ENCODE peak calls at places on chromosomes 3 and 15, in five cellular contexts. One of them, this sample, is unnamed.

GRCh38 chr3:40137586-40138295 is 171.8 kb upstream of the EIF1B start:
- DNase-seq in A549: no peak
- DNase-seq in body of pancreas: no peak
- DNase-seq in Peyer's patch: no peak
- DNase-seq in lower leg skin: no peak
- DNase-seq in this sample: no peak

GRCh38 chr3:17372811-17373210 is 369.6 kb downstream of the TBC1D5 start:
- DNase-seq in body of pancreas: no peak
- DNase-seq in A549: peak; percentile 11
- DNase-seq in Peyer's patch: no peak
- DNase-seq in lower leg skin: no peak
- DNase-seq in this sample: no peak

GRCh38 chr15:85587707-85588441 is 206.9 kb downstream of the KLHL25 start:
- DNase-seq in lower leg skin: no peak
- DNase-seq in Peyer's patch: no peak
- DNase-seq in A549: peak; percentile 58
- DNase-seq in body of pancreas: no peak
- DNase-seq in this sample: peak; percentile 26

GRCh38 chr3:134839422-134839821 is 44.4 kb downstream of the EPHB1 start:
- DNase-seq in Peyer's patch: no peak
- DNase-seq in A549: no peak
- DNase-seq in lower leg skin: no peak
- DNase-seq in body of pancreas: no peak
- DNase-seq in this sample: no peak

GRCh38 chr3:138307896-138308295 is 21.8 kb downstream of the NME9 start:
- DNase-seq in Peyer's patch: no peak
- DNase-seq in lower leg skin: no peak
- DNase-seq in A549: no peak
- DNase-seq in body of pancreas: no peak
- DNase-seq in this sample: no peak

GRCh38 chr15:86526938-86527735 is 447.5 kb downstream of the AGBL1 start:
- DNase-seq in lower leg skin: no peak
- DNase-seq in Peyer's patch: no peak
- DNase-seq in body of pancreas: no peak
- DNase-seq in A549: no peak
- DNase-seq in this sample: no peak

GRCh38 chr3:116179091-116179490 is 266.2 kb downstream of the LSAMP start:
- DNase-seq in A549: no peak
- DNase-seq in body of pancreas: no peak
- DNase-seq in Peyer's patch: no peak
- DNase-seq in lower leg skin: no peak
- DNase-seq in this sample: no peak

GRCh38 chr15:60006203-60006782 is 2.2 kb downstream of the FOXB1 start:
- DNase-seq in body of pancreas: peak; percentile 14
- DNase-seq in A549: no peak
- DNase-seq in lower leg skin: no peak
- DNase-seq in Peyer's patch: peak; percentile 57
- DNase-seq in this sample: peak; percentile 72

GRCh38 chr15:42066764-42067415 is 27.5 kb downstream of the PLA2G4D start:
- DNase-seq in lower leg skin: no peak
- DNase-seq in A549: no peak
- DNase-seq in body of pancreas: no peak
- DNase-seq in Peyer's patch: no peak
- DNase-seq in this sample: no peak

GRCh38 chr15:42731461-42731860 is 5.5 kb downstream of the CDAN1 start:
- DNase-seq in A549: no peak
- DNase-seq in lower leg skin: no peak
- DNase-seq in Peyer's patch: no peak
- DNase-seq in body of pancreas: no peak
- DNase-seq in this sample: no peak

GRCh38 chr3:37862219-37862711 is 585 bp downstream of the CTDSPL start:
- DNase-seq in lower leg skin: no peak
- DNase-seq in Peyer's patch: peak; percentile 71
- DNase-seq in body of pancreas: peak; percentile 38
- DNase-seq in A549: peak; percentile 38
- DNase-seq in this sample: peak; percentile 28

GRCh38 chr3:130276203-130276803 is 69.2 kb upstream of the COL6A5 start:
- DNase-seq in A549: peak; percentile 39
- DNase-seq in body of pancreas: peak; percentile 19
- DNase-seq in lower leg skin: no peak
- DNase-seq in Peyer's patch: no peak
- DNase-seq in this sample: peak; percentile 23

GRCh38 chr3:128351476-128352085 is 115.1 kb downstream of the DNAJB8 start:
- DNase-seq in Peyer's patch: peak; percentile 11
- DNase-seq in body of pancreas: peak; percentile 86
- DNase-seq in A549: no peak
- DNase-seq in lower leg skin: no peak
- DNase-seq in this sample: no peak

GRCh38 chr15:55960946-55961345 is 32.5 kb downstream of the NEDD4 start:
- DNase-seq in A549: no peak
- DNase-seq in body of pancreas: no peak
- DNase-seq in Peyer's patch: no peak
- DNase-seq in lower leg skin: no peak
- DNase-seq in this sample: no peak

GRCh38 chr3:151301787-151302186 is 14.8 kb downstream of the GPR87 start:
- DNase-seq in Peyer's patch: no peak
- DNase-seq in body of pancreas: no peak
- DNase-seq in A549: no peak
- DNase-seq in lower leg skin: no peak
- DNase-seq in this sample: peak; percentile 4

GRCh38 chr15:73757571-73757970 is 4.4 kb upstream of the INSYN1 start:
- DNase-seq in lower leg skin: no peak
- DNase-seq in A549: no peak
- DNase-seq in Peyer's patch: no peak
- DNase-seq in body of pancreas: no peak
- DNase-seq in this sample: no peak

GRCh38 chr3:36707623-36708409 is 56.5 kb downstream of the DCLK3 start:
- DNase-seq in Peyer's patch: no peak
- DNase-seq in lower leg skin: no peak
- DNase-seq in A549: peak; percentile 90
- DNase-seq in body of pancreas: no peak
- DNase-seq in this sample: peak; percentile 78

GRCh38 chr3:153161138-153161713 is 800 bp upstream of the RAP2B start:
- DNase-seq in lower leg skin: peak; percentile 97
- DNase-seq in body of pancreas: peak; percentile 98
- DNase-seq in A549: peak; percentile 100
- DNase-seq in Peyer's patch: peak; percentile 84
- DNase-seq in this sample: peak; percentile 92
- TF ChIP-seq POLR2A in lower leg skin: no peak
- TF ChIP-seq POLR2A in body of pancreas: peak; percentile 13
- TF ChIP-seq POLR2A in A549: peak; percentile 17
- TF ChIP-seq POLR2A in Peyer's patch: peak; percentile 52
- TF ChIP-seq POLR2A in this sample: peak; percentile 20

GRCh38 chr15:31326729-31327673 is at the start of gene KLF13:
- DNase-seq in Peyer's patch: peak; percentile 89
- DNase-seq in body of pancreas: peak; percentile 74
- DNase-seq in A549: peak; percentile 74
- DNase-seq in lower leg skin: no peak
- DNase-seq in this sample: peak; percentile 66
- TF ChIP-seq POLR2A in Peyer's patch: no peak
- TF ChIP-seq POLR2A in body of pancreas: peak; percentile 69
- TF ChIP-seq POLR2A in A549: peak; percentile 89
- TF ChIP-seq POLR2A in lower leg skin: no peak
- TF ChIP-seq POLR2A in this sample: peak; percentile 49

DNA sequence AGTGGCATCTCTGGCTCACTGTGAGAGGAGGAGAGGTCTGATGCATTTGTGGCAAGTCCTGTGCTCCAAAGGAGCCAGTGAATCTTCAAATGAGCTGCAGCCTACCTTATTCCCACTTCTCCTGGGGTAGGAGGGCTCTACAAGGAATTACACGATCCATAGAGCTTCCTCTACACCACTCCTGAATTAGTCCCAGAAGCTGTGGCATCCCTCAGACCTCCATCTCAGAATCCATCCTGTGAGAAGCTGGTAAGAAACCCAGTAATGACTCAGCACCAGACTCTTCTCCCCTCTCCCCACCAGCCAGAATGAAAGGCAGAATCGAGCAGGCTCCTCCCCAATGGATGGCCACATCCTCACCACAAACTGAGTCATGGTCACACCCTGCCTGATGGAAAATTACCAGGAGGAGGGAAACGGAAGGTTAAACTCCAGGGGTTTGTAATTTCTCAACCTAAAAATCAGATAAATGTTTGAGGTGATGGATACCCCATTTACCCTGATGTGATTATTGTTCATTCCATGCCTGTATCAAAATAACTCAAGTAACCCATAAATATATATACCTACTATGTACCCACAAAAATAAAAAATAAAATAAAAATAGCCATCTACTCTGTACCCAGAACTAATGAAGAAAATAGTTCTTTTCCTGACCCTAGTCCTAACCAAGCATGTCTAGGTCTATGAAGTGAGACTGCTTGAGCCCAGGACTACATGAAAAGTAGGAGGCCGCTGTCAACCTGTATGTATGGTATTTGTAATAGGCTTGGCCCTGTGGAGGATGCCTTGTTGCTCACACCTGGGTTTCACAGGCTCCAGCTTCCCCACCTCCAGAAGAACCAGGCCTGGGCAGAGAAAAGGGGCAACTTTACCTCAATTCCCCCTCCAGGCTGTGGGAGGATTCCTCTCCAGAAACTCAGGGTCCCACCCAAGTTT is 6.6 kb upstream of the PKM start:
- DNase-seq in A549: peak; percentile 97
- DNase-seq in lower leg skin: peak; percentile 88
- DNase-seq in body of pancreas: peak; percentile 67
- DNase-seq in Peyer's patch: no peak
- DNase-seq in this sample: peak; percentile 58
- TF ChIP-seq POLR2A in A549: peak; percentile 74
- TF ChIP-seq POLR2A in lower leg skin: no peak
- TF ChIP-seq POLR2A in body of pancreas: no peak
- TF ChIP-seq POLR2A in Peyer's patch: no peak
- TF ChIP-seq POLR2A in this sample: peak; percentile 60

GRCh38 chr3:49028298-49028672 is 913 bp downstream of the IMPDH2 start:
- DNase-seq in Peyer's patch: no peak
- DNase-seq in body of pancreas: no peak
- DNase-seq in lower leg skin: no peak
- DNase-seq in A549: no peak
- DNase-seq in this sample: no peak
- TF ChIP-seq POLR2A in Peyer's patch: no peak
- TF ChIP-seq POLR2A in body of pancreas: no peak
- TF ChIP-seq POLR2A in lower leg skin: no peak
- TF ChIP-seq POLR2A in A549: no peak
- TF ChIP-seq POLR2A in this sample: no peak

DNA sequence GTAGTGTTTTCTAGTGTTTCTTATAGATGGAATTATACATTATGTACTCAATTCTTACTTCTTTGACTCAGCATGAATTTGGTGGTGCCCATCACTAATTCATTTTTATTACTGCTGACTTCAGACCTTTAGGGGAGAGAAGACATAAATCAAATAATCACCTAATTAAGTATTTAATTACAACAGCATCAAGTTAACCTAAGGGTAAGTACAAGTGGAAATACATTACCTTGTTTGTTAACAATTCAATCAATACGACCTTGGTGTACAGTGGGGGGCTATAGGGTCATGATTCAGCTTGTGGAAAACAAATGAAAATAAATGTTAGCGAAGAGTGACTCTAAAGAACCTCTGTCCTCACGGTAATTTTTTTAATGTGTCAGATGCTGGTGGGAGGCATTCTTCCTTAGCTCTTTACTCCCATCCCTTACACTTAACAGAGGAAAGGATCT is 538 bp upstream of the CAPN7 start:
- DNase-seq in A549: no peak
- DNase-seq in Peyer's patch: no peak
- DNase-seq in lower leg skin: no peak
- DNase-seq in body of pancreas: no peak
- DNase-seq in this sample: no peak
- TF ChIP-seq POLR2A in A549: no peak
- TF ChIP-seq POLR2A in Peyer's patch: no peak
- TF ChIP-seq POLR2A in lower leg skin: no peak
- TF ChIP-seq POLR2A in body of pancreas: no peak
- TF ChIP-seq POLR2A in this sample: no peak